ENCODE peak calls at places on chromosomes 2 and 18, in seven cellular contexts. D is iris pigment epithelial cell; T is globus pallidus; S is activated T-cell treated with anti-CD3 and anti-CD28 coated beads, Interleukin-2, amount 50 U/mL, for 48 hours; N is activated T-helper 1 cell treated with Interleukin-2 at 50 U/mL for 16 hours; V is HFFc6; F is NCI-H187. B is an unnamed sample.

GRCh38 chr2:201269764-201270163 is 9.4 kb downstream of the CASP8 start:
- DNase-seq in D (no peak), T (no peak), S (no peak), N (no peak), V (no peak), F (no peak), B (no peak)

GRCh38 chr2:134348239-134348638 is 94.4 kb downstream of the MGAT5 start:
- DNase-seq in D (peak), T (no peak), S (no peak), N (no peak), V (peak), F (no peak), B (no peak)

GRCh38 chr2:165193178-165193777 is 10.6 kb downstream of the SCN3A start:
- DNase-seq in D (no peak), T (no peak), S (no peak), N (no peak), V (no peak), F (no peak), B (no peak)

GRCh38 chr2:52918551-52918950 is 849.1 kb upstream of the CHAC2 start:
- DNase-seq in D (peak), T (no peak), S (no peak), N (no peak), V (no peak), F (no peak), B (no peak)

GRCh38 chr18:49023281-49023937 is 72.6 kb upstream of the SMAD7 start:
- DNase-seq in D (no peak), T (no peak), S (no peak), N (no peak), V (no peak), F (no peak), B (no peak)

GRCh38 chr2:125455110-125455509 is 1200.8 kb upstream of the GYPC start:
- DNase-seq in D (no peak), T (no peak), S (no peak), N (no peak), V (no peak), F (no peak), B (no peak)

GRCh38 chr2:109419960-109420370 is 193.8 kb downstream of the SEPTIN10 start:
- DNase-seq in D (peak), T (no peak), S (no peak), N (no peak), V (peak), F (no peak), B (no peak)

GRCh38 chr18:70355620-70356385 is 67.0 kb downstream of the SOCS6 start:
- DNase-seq in D (no peak), T (no peak), S (no peak), N (no peak), V (no peak), F (no peak), B (no peak)

GRCh38 chr2:220556658-220557057 is 929.2 kb downstream of the SLC4A3 start:
- DNase-seq in D (peak), T (no peak), S (no peak), N (no peak), V (peak), F (no peak), B (no peak)

B was measured in left ventricle myocardium inferior.